ENCODE peak calls at places on chromosomes 4 and X, in eight cellular contexts. F is right atrium auricular region; I is mucosa of descending colon; V is tibial artery; G is CD8-positive, alpha-beta T cell; A is neural progenitor cell; Z is uterus; L is CD8-positive, alpha-beta memory T cell. S is an unnamed sample. For H3K4me1 and H3K36me3, the result is how much of the 10 kb centered on the place peaks cover.

GRCh38 chrX:103864886-103865534 is 33.0 kb upstream of the RAB9B start:
- DNase-seq in A (no peak), G (no peak), I (no peak), Z (no peak), V (no peak), F (no peak), L (no peak), S (no peak)

GRCh38 chrX:22397566-22397965 is 124.9 kb downstream of the CBLL2 start:
- DNase-seq in Z (no peak), V (no peak), G (no peak), L (no peak), F (no peak), A (no peak), I (no peak), S (no peak)

GRCh38 chrX:49250066-49250465 is 14.4 kb downstream of the FOXP3 start:
- DNase-seq in G (no peak), I (no peak), L (no peak), V (no peak), A (no peak), Z (no peak), F (no peak), S (no peak)

GRCh38 chrX:86121916-86122315 is 26.3 kb upstream of the DACH2 start:
- DNase-seq in Z (no peak), I (no peak), V (no peak), L (no peak), F (no peak), A (no peak), G (no peak), S (no peak)

GRCh38 chrX:45447995-45448394 is 247.3 kb upstream of the DIPK2B start:
- DNase-seq in F (no peak), I (no peak), L (no peak), G (no peak), A (no peak), Z (no peak), V (no peak), S (no peak)

GRCh38 chrX:49988128-49988527 is 65.7 kb downstream of the CLCN5 start:
- DNase-seq in A (no peak), I (no peak), G (no peak), F (no peak), Z (no peak), L (no peak), V (no peak), S (no peak)

GRCh38 chrX:49176421-49177326 is 5.0 kb downstream of the PLP2 start:
- DNase-seq in Z (no peak), V (no peak), L (no peak), G (no peak), F (no peak), A (no peak), I (peak), S (peak)

GRCh38 chr4:112973897-112974296 is 75.6 kb upstream of the ANK2 start:
- DNase-seq in I (no peak), G (no peak), F (no peak), V (no peak), A (no peak), L (no peak), Z (no peak), S (no peak)

GRCh38 chr4:146398896-146399443 is 122.8 kb downstream of the SLC10A7 start:
- DNase-seq in F (no peak), V (no peak), I (no peak), Z (no peak), L (no peak), G (no peak), A (peak), S (no peak)

GRCh38 chr4:152021788-152022438 is 261.1 kb upstream of the GATB start:
- DNase-seq in L (no peak), V (no peak), A (no peak), F (no peak), G (no peak), Z (no peak), I (no peak), S (no peak)

GRCh38 chr4:65416875-65417274 is 253.4 kb downstream of the EPHA5 start:
- DNase-seq in G (no peak), A (peak), Z (no peak), F (no peak), V (no peak), I (peak), L (no peak), S (no peak)

GRCh38 chr4:60432911-60433310 is 767.2 kb upstream of the ADGRL3 start:
- DNase-seq in F (no peak), Z (no peak), G (no peak), L (no peak), I (no peak), A (no peak), V (no peak), S (no peak)

GRCh38 chr4:1459081-1459480 is 52.8 kb upstream of the NKX1-1 start:
- DNase-seq in G (no peak), A (no peak), L (no peak), Z (no peak), F (no peak), V (peak), I (no peak), S (no peak)

GRCh38 chr4:83381173-83381572 is 46.5 kb upstream of the HPSE start:
- DNase-seq in I (no peak), G (no peak), V (no peak), Z (no peak), F (no peak), A (no peak), L (no peak), S (no peak)

GRCh38 chr4:109009909-109010308 is 247.1 kb upstream of the ETNPPL start:
- DNase-seq in I (no peak), G (no peak), V (no peak), F (no peak), Z (no peak), A (no peak), L (no peak), S (no peak)

GRCh38 chrX:140775211-140775610 is 65.7 kb downstream of the LINC00632 start:
- DNase-seq in Z (no peak), V (no peak), I (no peak), L (no peak), A (no peak), G (no peak), F (no peak), S (no peak)

GRCh38 chr4:111854494-111855087 is 290.7 kb upstream of the FAM241A start:
- DNase-seq in G (no peak), I (no peak), A (peak), V (no peak), F (no peak), Z (peak), L (no peak), S (no peak)

GRCh38 chrX:3346436-3347329 is at the start of gene MXRA5:
- DNase-seq in Z (no peak), I (no peak), F (no peak), G (no peak), L (no peak), A (peak), V (no peak), S (no peak)

GRCh38 chrX:21373001-21373400 is 1.2 kb upstream of the CNKSR2 start:
- DNase-seq in V (no peak), A (no peak), L (no peak), Z (no peak), I (no peak), F (no peak), G (peak), S (no peak)

GRCh38 chr4:151687021-151687640 is 73.7 kb downstream of the GATB start:
- DNase-seq in I (no peak), L (no peak), Z (no peak), G (no peak), V (no peak), A (no peak), F (no peak), S (no peak)

GRCh38 chr4:71283642-71284257 is 55.1 kb upstream of the SLC4A4 start:
- DNase-seq in G (no peak), Z (no peak), L (no peak), A (no peak), F (no peak), I (no peak), V (no peak), S (no peak)

GRCh38 chrX:50838820-50839600 is 25.0 kb upstream of the SHROOM4 start:
- DNase-seq in G (no peak), A (no peak), V (no peak), Z (no peak), I (no peak), L (no peak), F (no peak), S (no peak)

GRCh38 chrX:23729214-23729613 is 13.9 kb downstream of the ACOT9 start:
- DNase-seq in A (no peak), L (no peak), Z (no peak), G (no peak), F (no peak), I (no peak), V (no peak), S (no peak)

GRCh38 chrX:44343412-44343942 is at the start of gene EFHC2:
- DNase-seq in I (peak), A (peak), L (peak), F (no peak), Z (peak), G (peak), V (peak), S (peak)

GRCh38 chrX:46582964-46583363 is 9.4 kb downstream of the CHST7 start:
- DNase-seq in A (no peak), I (no peak), L (no peak), V (no peak), G (no peak), F (no peak), Z (peak), S (no peak)
- H3K4me1 ChIP-seq in A (under half), I (under half), L (under half), V (under half), G (under half), F (under half), Z (under half), S (under half)

GRCh38 chr4:158168606-158169005 is 4.2 kb downstream of the GASK1B start:
- DNase-seq in Z (no peak), F (no peak), A (no peak), I (no peak), V (no peak), G (no peak), L (no peak), S (no peak)
- H3K4me3 ChIP-seq in Z (peak), F (peak), A (no peak), I (no peak), V (peak), G (no peak), L (no peak), S (no peak)

DNA sequence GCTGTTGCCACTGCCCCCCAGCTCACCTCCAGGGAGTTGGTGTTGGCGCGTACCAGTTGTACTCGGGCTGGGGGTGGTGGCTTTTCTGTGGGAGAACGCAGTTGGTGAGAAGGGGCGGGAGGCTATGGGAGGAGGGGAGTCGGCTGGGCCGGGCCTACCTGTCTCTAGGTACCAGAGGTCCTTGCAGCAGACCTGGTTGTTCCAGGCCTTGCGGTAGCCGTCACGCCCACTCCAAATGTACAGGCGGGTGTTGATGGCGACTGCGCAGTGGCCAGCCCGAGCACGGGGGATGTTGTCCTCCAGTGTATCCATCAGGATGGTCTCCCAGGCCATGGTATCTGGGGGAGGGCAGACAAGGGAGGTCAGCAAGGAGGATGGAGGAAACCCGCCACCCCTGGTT is 11.5 kb downstream of the HCFC1 start:
- DNase-seq in F (no peak), A (no peak), L (no peak), Z (no peak), I (no peak), V (no peak), G (no peak), S (no peak)
- H3K36me3 ChIP-seq in F (half or more), A (under half), L (under half), Z (under half), I (under half), V (half or more), G (under half), S (half or more)

DNA sequence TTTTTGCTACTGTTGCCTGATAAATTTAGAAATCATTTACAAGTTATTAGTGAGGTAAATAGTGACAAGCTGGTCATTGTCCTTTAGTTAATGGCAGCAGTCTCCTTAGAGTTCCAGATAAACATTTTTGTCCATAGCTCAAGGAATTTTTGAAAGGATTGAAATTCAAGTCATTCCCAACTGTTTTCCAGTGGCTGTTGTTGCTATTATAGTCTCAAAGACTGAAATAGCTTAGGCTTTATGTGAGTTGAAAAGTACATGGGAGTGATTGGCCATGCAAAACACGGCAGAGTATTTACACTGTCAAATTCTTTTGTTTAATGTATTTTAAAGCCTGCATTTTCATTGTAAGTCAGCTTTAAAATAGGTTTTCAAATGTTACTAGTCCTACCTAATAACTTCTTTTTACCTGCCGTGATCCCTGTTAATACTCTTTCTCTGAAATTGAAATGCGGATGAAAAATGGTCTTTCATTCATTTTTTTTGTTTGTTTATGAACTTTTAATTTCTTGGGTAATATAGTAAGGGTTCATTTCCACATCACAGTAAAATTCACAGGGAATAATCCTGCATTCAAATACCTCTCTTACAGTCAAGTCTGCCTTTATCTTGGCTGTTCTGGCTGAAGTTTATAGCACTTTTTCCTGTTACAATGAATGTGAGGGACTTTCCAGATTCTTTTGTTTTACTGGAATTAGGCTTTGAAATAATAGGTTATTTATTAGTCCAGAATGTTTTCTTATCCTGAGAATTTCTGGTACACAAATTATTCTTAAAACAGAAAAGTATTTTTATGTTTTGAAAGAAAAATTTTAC is 85.1 kb downstream of the PDLIM5 start:
- DNase-seq in Z (no peak), A (peak), G (no peak), V (no peak), I (no peak), L (no peak), F (no peak), S (no peak)
- H3K4me1 ChIP-seq in Z (under half), A (under half), G (under half), V (under half), I (under half), L (under half), F (half or more), S (under half)

GRCh38 chr4:2931765-2932560 is 31.2 kb downstream of the NOP14 start:
- DNase-seq in L (peak), F (no peak), I (peak), A (no peak), Z (peak), G (peak), V (peak), S (peak)

GRCh38 chr4:2934077-2934812 is 29.0 kb downstream of the NOP14 start:
- DNase-seq in A (peak), L (peak), V (peak), G (peak), Z (peak), F (peak), I (peak), S (peak)

GRCh38 chr4:2932561-2932950 is 30.6 kb downstream of the NOP14 start:
- DNase-seq in L (no peak), Z (peak), G (no peak), A (no peak), V (peak), I (peak), F (no peak), S (no peak)

GRCh38 chr4:2933566-2934076 is 29.6 kb downstream of the NOP14 start:
- DNase-seq in L (no peak), F (no peak), I (peak), V (no peak), A (no peak), G (peak), Z (no peak), S (no peak)

DNA sequence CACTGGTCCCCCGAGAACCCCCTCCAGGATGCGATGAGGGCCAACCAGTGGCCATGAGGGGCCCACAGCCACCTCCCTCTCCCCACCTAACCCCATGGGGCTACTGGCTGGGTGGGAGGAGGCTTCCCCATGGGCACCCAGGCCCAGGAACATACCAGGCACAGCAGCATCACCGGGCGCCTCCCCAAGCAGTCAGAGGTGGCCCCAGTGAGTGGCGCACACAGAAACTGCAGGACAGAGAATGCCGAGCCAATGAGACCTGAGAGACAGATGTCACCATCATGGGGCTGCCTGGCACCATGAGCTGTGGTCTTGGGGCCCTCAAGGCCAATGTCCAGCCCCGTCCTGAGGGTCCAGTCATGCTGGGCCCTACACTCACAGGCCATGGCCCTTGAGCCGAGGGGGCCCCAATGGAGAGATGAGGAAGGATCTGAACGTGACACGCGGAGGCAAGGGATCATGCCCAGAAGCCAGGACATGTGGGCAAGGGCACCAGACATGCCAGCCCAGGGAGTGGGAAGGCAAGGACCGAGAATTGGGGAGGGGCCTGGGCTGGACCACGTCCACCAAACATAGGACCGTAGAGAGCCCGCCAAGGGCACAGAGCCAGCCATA is 30.1 kb downstream of the NOP14 start:
- DNase-seq in L (no peak), I (peak), A (no peak), F (no peak), V (peak), G (peak), Z (no peak), S (no peak)
- H3K4me3 ChIP-seq in L (peak), I (no peak), A (peak), F (peak), V (peak), G (no peak), Z (peak), S (no peak)

GRCh38 chr4:154545689-154546088 is 4.5 kb downstream of the PLRG1 start:
- DNase-seq in F (no peak), V (no peak), A (no peak), I (no peak), G (no peak), L (no peak), Z (no peak), S (no peak)
- H3K36me3 ChIP-seq in F (half or more), V (half or more), A (half or more), I (under half), G (half or more), L (under half), Z (under half), S (under half)

S was measured in lung.